ENCODE peak calls at places on chromosomes 11 and 22, in six cellular contexts. One of them, this sample, is unnamed.
A peak's percentile ranks its signal among the peaks of the same experiment; 100 is the strongest.

GRCh38 chr11:78855146-78855545 is 280.5 kb upstream of the NARS2 start:
- DNase-seq in H1: no peak
- DNase-seq in K562: no peak
- DNase-seq in HCT116: no peak
- DNase-seq in GM12878: no peak
- DNase-seq in HepG2: no peak
- DNase-seq in this sample: no peak

GRCh38 chr22:37212174-37212906 is at the start of gene SSTR3:
- DNase-seq in H1: no peak
- DNase-seq in K562: no peak
- DNase-seq in HCT116: no peak
- DNase-seq in GM12878: no peak
- DNase-seq in HepG2: no peak
- DNase-seq in this sample: no peak

GRCh38 chr11:118791961-118792578 is 1.1 kb upstream of the DDX6 start:
- DNase-seq in H1: no peak
- DNase-seq in K562: peak; percentile 32
- DNase-seq in HCT116: no peak
- DNase-seq in GM12878: no peak
- DNase-seq in HepG2: no peak
- DNase-seq in this sample: no peak

GRCh38 chr11:126034880-126035279 is 27.8 kb downstream of the CDON start:
- DNase-seq in H1: no peak
- DNase-seq in K562: no peak
- DNase-seq in HCT116: no peak
- DNase-seq in GM12878: no peak
- DNase-seq in HepG2: no peak
- DNase-seq in this sample: no peak

GRCh38 chr11:44977493-44977984 is 26.9 kb upstream of the TP53I11 start:
- DNase-seq in H1: no peak
- DNase-seq in K562: no peak
- DNase-seq in HCT116: no peak
- DNase-seq in GM12878: no peak
- DNase-seq in HepG2: no peak
- DNase-seq in this sample: no peak

GRCh38 chr11:850777-851762 is 8.4 kb downstream of the TSPAN4 start:
- DNase-seq in H1: no peak
- DNase-seq in K562: peak; percentile 56
- DNase-seq in HCT116: no peak
- DNase-seq in GM12878: no peak
- DNase-seq in HepG2: no peak
- DNase-seq in this sample: no peak

GRCh38 chr11:61339490-61339878 is 6.5 kb downstream of the TKFC start:
- DNase-seq in H1: no peak
- DNase-seq in K562: no peak
- DNase-seq in HCT116: no peak
- DNase-seq in GM12878: no peak
- DNase-seq in HepG2: no peak
- DNase-seq in this sample: no peak

GRCh38 chr11:83641511-83641910 is 355.3 kb upstream of the CCDC90B start:
- DNase-seq in H1: no peak
- DNase-seq in K562: no peak
- DNase-seq in HCT116: no peak
- DNase-seq in GM12878: no peak
- DNase-seq in HepG2: no peak
- DNase-seq in this sample: no peak

GRCh38 chr22:27460596-27461347 is 340.8 kb downstream of the MN1 start:
- DNase-seq in H1: no peak
- DNase-seq in K562: no peak
- DNase-seq in HCT116: no peak
- DNase-seq in GM12878: no peak
- DNase-seq in HepG2: no peak
- DNase-seq in this sample: no peak

GRCh38 chr11:124467376-124468061 is 22.0 kb upstream of the OR8B8 start:
- DNase-seq in H1: no peak
- DNase-seq in K562: no peak
- DNase-seq in HCT116: no peak
- DNase-seq in GM12878: no peak
- DNase-seq in HepG2: no peak
- DNase-seq in this sample: no peak

GRCh38 chr11:15923169-15923568 is 433.2 kb downstream of the SOX6 start:
- DNase-seq in H1: no peak
- DNase-seq in K562: peak; percentile 31
- DNase-seq in HCT116: no peak
- DNase-seq in GM12878: no peak
- DNase-seq in HepG2: no peak
- DNase-seq in this sample: no peak

GRCh38 chr11:10923886-10924285 is 66.0 kb upstream of the ZBED5 start:
- DNase-seq in H1: no peak
- DNase-seq in K562: no peak
- DNase-seq in HCT116: no peak
- DNase-seq in GM12878: no peak
- DNase-seq in HepG2: no peak
- DNase-seq in this sample: no peak

GRCh38 chr11:35415488-35415887 is 3.9 kb downstream of the SLC1A2 start:
- DNase-seq in H1: no peak
- DNase-seq in K562: no peak
- DNase-seq in HCT116: no peak
- DNase-seq in GM12878: no peak
- DNase-seq in HepG2: no peak
- DNase-seq in this sample: no peak

GRCh38 chr11:96045622-96046456 is 121.9 kb upstream of the MTMR2 start:
- DNase-seq in H1: peak; percentile 73
- DNase-seq in K562: no peak
- DNase-seq in HCT116: no peak
- DNase-seq in GM12878: no peak
- DNase-seq in HepG2: no peak
- DNase-seq in this sample: peak; percentile 50

GRCh38 chr11:108160970-108161566 is 39.7 kb downstream of the ACAT1 start:
- DNase-seq in H1: no peak
- DNase-seq in K562: no peak
- DNase-seq in HCT116: no peak
- DNase-seq in GM12878: peak; percentile 36
- DNase-seq in HepG2: no peak
- DNase-seq in this sample: no peak
- H3K4me3 ChIP-seq in H1: no peak overlapping the region
- H3K4me3 ChIP-seq in K562: no peak overlapping the region
- H3K4me3 ChIP-seq in HCT116: no peak overlapping the region
- H3K4me3 ChIP-seq in GM12878: no peak overlapping the region
- H3K4me3 ChIP-seq in HepG2: no peak overlapping the region
- H3K4me3 ChIP-seq in this sample: no peak overlapping the region

GRCh38 chr11:73376168-73376802 is at the start of gene RELT:
- DNase-seq in H1: peak; percentile 71
- DNase-seq in K562: peak; percentile 97
- DNase-seq in HCT116: peak; percentile 71
- DNase-seq in GM12878: peak; percentile 65
- DNase-seq in HepG2: peak; percentile 73
- DNase-seq in this sample: peak; percentile 89

GRCh38 chr11:73374130-73374529 is 2.1 kb upstream of the RELT start:
- DNase-seq in H1: no peak
- DNase-seq in K562: no peak
- DNase-seq in HCT116: no peak
- DNase-seq in GM12878: no peak
- DNase-seq in HepG2: no peak
- DNase-seq in this sample: no peak

GRCh38 chr11:73372371-73372993 is 3.7 kb upstream of the RELT start:
- DNase-seq in H1: no peak
- DNase-seq in K562: no peak
- DNase-seq in HCT116: peak; percentile 21
- DNase-seq in GM12878: no peak
- DNase-seq in HepG2: peak; percentile 25
- DNase-seq in this sample: no peak

GRCh38 chr11:73376803-73377629 is 817 bp downstream of the RELT start:
- DNase-seq in H1: no peak
- DNase-seq in K562: peak; percentile 82
- DNase-seq in HCT116: peak; percentile 40
- DNase-seq in GM12878: no peak
- DNase-seq in HepG2: peak; percentile 54
- DNase-seq in this sample: peak; percentile 32

DNA sequence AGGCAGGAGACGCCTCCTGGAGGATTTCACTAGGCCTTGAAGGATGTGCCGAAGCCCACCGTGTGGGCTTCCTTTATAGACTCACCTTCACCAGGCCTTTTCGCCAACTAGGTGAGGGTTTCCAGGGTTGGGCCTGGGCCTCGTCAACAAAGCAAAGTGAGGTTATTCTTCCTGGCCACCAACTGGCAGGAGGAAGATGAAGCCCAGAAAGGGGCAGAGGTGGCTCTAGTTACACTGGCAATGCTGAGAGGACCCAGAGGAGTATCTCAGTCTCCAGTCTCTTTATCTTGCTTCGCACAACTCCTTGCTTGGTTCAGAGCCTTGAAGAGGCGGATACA is 400 bp upstream of the RELT start:
- DNase-seq in H1: no peak
- DNase-seq in K562: no peak
- DNase-seq in HCT116: no peak
- DNase-seq in GM12878: no peak
- DNase-seq in HepG2: no peak
- DNase-seq in this sample: no peak
- H3K4me1 ChIP-seq in H1: peaks cover 10% of the 10 kb centered on the region
- H3K4me1 ChIP-seq in K562: peaks cover 55% of the 10 kb centered on the region
- H3K4me1 ChIP-seq in HCT116: peaks cover 6% of the 10 kb centered on the region
- H3K4me1 ChIP-seq in GM12878: peaks cover 38% of the 10 kb centered on the region
- H3K4me1 ChIP-seq in HepG2: peaks cover 43% of the 10 kb centered on the region
- H3K4me1 ChIP-seq in this sample: peaks cover 14% of the 10 kb centered on the region

GRCh38 chr11:2298131-2298794 is 3.5 kb downstream of the C11orf21 start:
- DNase-seq in H1: no peak
- DNase-seq in K562: no peak
- DNase-seq in HCT116: no peak
- DNase-seq in GM12878: no peak
- DNase-seq in HepG2: no peak
- DNase-seq in this sample: no peak
- TF ChIP-seq ZNF274 in H1: no peak
- TF ChIP-seq ZNF274 in K562: no peak
- TF ChIP-seq ZNF274 in HCT116: no peak
- TF ChIP-seq ZNF274 in GM12878: no peak
- TF ChIP-seq ZNF274 in HepG2: no peak
- TF ChIP-seq ZNF274 in this sample: no peak

DNA sequence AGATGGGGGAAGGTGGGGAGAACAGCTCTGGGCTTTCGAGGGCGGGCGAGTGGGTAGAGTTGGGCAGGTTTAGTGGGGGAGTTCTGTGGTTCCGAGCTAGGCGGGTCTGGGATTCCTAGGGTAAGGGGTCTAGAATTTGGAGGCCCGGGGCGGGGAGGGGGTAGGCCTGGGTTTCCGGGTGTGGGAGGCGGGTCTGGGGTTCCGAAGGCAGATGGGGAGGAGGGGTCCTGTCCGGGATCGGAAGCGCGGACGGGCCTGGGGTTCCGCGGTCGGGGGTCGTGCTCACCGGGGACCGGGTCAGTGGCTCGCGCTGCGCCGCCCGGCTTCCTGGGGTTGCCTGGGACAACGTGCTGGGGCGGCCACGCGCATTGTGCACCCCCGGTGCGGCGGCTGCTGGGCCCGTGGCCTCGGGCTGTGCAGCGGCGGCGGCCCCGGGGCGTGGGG is at the start of gene TTLL8:
- DNase-seq in H1: no peak
- DNase-seq in K562: no peak
- DNase-seq in HCT116: no peak
- DNase-seq in GM12878: no peak
- DNase-seq in HepG2: no peak
- DNase-seq in this sample: no peak
- H3K4me3 ChIP-seq in H1: peak within 1 kb of the TSS; percentile 49
- H3K4me3 ChIP-seq in K562: no peak within 1 kb of the TSS
- H3K4me3 ChIP-seq in HCT116: no peak within 1 kb of the TSS
- H3K4me3 ChIP-seq in GM12878: no peak within 1 kb of the TSS
- H3K4me3 ChIP-seq in HepG2: no peak within 1 kb of the TSS
- H3K4me3 ChIP-seq in this sample: peak within 1 kb of the TSS; percentile 44

DNA sequence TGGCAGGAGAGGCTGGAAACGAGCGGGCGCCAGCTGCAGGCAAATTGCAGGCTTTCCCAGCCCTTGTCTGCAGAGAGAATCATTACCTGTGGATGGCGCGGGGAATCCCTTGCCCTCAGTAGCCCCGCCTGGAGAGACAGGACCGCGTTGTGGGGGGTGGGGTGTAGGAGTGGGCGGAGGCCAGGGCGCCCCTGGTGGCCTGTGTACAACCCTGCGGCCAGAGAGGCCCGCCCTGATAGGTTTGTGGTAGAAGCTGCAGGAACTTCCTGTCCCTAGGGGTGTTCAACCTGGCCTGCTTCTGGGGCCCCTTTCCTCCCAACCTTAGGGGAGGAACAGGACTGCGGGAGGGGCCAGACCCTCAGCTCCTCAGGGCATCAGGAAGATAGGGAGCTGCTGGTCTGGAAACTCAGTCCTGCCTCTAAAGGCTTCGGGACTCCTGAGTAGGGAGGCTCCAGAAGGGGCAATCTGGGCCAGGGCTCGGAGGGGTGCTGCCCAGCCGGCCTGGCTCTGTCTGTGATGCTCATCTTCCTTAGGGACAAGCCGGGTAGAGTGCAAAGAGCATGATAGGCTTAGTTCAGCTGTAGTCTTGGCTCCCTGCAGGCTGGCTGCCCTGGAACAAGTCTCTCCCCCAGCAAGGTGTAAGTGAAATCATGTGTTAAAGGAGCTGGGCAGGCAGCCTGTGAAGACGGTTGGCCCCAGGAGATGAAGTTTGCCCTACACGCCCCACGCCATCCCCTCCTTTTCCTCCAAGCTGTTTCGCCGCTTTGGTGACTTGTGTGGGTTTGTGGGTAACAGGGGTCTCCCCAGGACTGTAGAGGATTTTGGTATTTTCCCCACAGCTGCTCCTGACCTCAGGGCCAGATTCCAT is 24.1 kb upstream of the SUSD2 start:
- DNase-seq in H1: peak; percentile 80
- DNase-seq in K562: peak; percentile 86
- DNase-seq in HCT116: peak; percentile 67
- DNase-seq in GM12878: peak; percentile 78
- DNase-seq in HepG2: peak; percentile 89
- DNase-seq in this sample: peak; percentile 81
- H3K4me1 ChIP-seq in H1: peaks cover 12% of the 10 kb centered on the region
- H3K4me1 ChIP-seq in K562: peaks cover 29% of the 10 kb centered on the region
- H3K4me1 ChIP-seq in HCT116: peaks cover 18% of the 10 kb centered on the region
- H3K4me1 ChIP-seq in GM12878: peaks cover 34% of the 10 kb centered on the region
- H3K4me1 ChIP-seq in HepG2: peaks cover 40% of the 10 kb centered on the region
- H3K4me1 ChIP-seq in this sample: peaks cover 26% of the 10 kb centered on the region